ENCODE peak calls at places on chromosomes 7 and 10, in five cellular contexts. One of them, this sample, is unnamed.

GRCh38 chr7:15561840-15562239 is at the start of gene AGMO:
- DNase-seq in OCI-LY7: no peak
- DNase-seq in mammary epithelial cell: no peak
- DNase-seq in left ventricle myocardium inferior: peak; percentile 71
- DNase-seq in Panc1: no peak
- DNase-seq in this sample: no peak

GRCh38 chr7:2517678-2518077 is 1.9 kb upstream of the LFNG start:
- DNase-seq in OCI-LY7: no peak
- DNase-seq in mammary epithelial cell: no peak
- DNase-seq in left ventricle myocardium inferior: no peak
- DNase-seq in Panc1: no peak
- DNase-seq in this sample: no peak

GRCh38 chr7:69429817-69430501 is 168.3 kb upstream of the AUTS2 start:
- DNase-seq in OCI-LY7: no peak
- DNase-seq in mammary epithelial cell: no peak
- DNase-seq in left ventricle myocardium inferior: peak; percentile 68
- DNase-seq in Panc1: no peak
- DNase-seq in this sample: no peak

GRCh38 chr7:140646931-140647647 is 6.5 kb upstream of the DENND2A start:
- DNase-seq in OCI-LY7: peak; percentile 74
- DNase-seq in mammary epithelial cell: no peak
- DNase-seq in left ventricle myocardium inferior: no peak
- DNase-seq in Panc1: no peak
- DNase-seq in this sample: peak; percentile 32

GRCh38 chr10:65622608-65623007 is 1303.2 kb upstream of the LRRTM3 start:
- DNase-seq in OCI-LY7: no peak
- DNase-seq in mammary epithelial cell: peak; percentile 75
- DNase-seq in left ventricle myocardium inferior: no peak
- DNase-seq in Panc1: no peak
- DNase-seq in this sample: peak; percentile 88

GRCh38 chr7:84372712-84373111 is 178.1 kb upstream of the SEMA3A start:
- DNase-seq in OCI-LY7: no peak
- DNase-seq in mammary epithelial cell: no peak
- DNase-seq in left ventricle myocardium inferior: no peak
- DNase-seq in Panc1: no peak
- DNase-seq in this sample: no peak

GRCh38 chr7:116797611-116798010 is 64.8 kb upstream of the CAPZA2 start:
- DNase-seq in OCI-LY7: no peak
- DNase-seq in mammary epithelial cell: peak; percentile 41
- DNase-seq in left ventricle myocardium inferior: no peak
- DNase-seq in Panc1: no peak
- DNase-seq in this sample: peak; percentile 56

GRCh38 chr7:98217623-98218582 is 6.7 kb downstream of the BHLHA15 start:
- DNase-seq in OCI-LY7: peak; percentile 49
- DNase-seq in mammary epithelial cell: no peak
- DNase-seq in left ventricle myocardium inferior: peak; percentile 10
- DNase-seq in Panc1: no peak
- DNase-seq in this sample: no peak

GRCh38 chr7:153017197-153017596 is 257.6 kb downstream of the ACTR3B start:
- DNase-seq in OCI-LY7: no peak
- DNase-seq in mammary epithelial cell: no peak
- DNase-seq in left ventricle myocardium inferior: no peak
- DNase-seq in Panc1: no peak
- DNase-seq in this sample: no peak

GRCh38 chr10:7945025-7945424 is 109.5 kb upstream of the GATA3 start:
- DNase-seq in OCI-LY7: no peak
- DNase-seq in mammary epithelial cell: no peak
- DNase-seq in left ventricle myocardium inferior: no peak
- DNase-seq in Panc1: no peak
- DNase-seq in this sample: peak; percentile 13

GRCh38 chr10:14605231-14605925 is 169.3 kb downstream of the FAM107B start:
- DNase-seq in OCI-LY7: no peak
- DNase-seq in mammary epithelial cell: peak; percentile 85
- DNase-seq in left ventricle myocardium inferior: no peak
- DNase-seq in Panc1: no peak
- DNase-seq in this sample: peak; percentile 71

GRCh38 chr7:24821045-24821853 is 64.0 kb upstream of the GSDME start:
- DNase-seq in OCI-LY7: peak; percentile 96
- DNase-seq in mammary epithelial cell: peak; percentile 98
- DNase-seq in left ventricle myocardium inferior: peak; percentile 22
- DNase-seq in Panc1: peak; percentile 80
- DNase-seq in this sample: peak; percentile 97

GRCh38 chr7:20350518-20350951 is 19.8 kb downstream of the ITGB8 start:
- DNase-seq in OCI-LY7: no peak
- DNase-seq in mammary epithelial cell: no peak
- DNase-seq in left ventricle myocardium inferior: no peak
- DNase-seq in Panc1: no peak
- DNase-seq in this sample: no peak

GRCh38 chr10:14003517-14003916 is 327.2 kb downstream of the FRMD4A start:
- DNase-seq in OCI-LY7: no peak
- DNase-seq in mammary epithelial cell: no peak
- DNase-seq in left ventricle myocardium inferior: no peak
- DNase-seq in Panc1: no peak
- DNase-seq in this sample: no peak

GRCh38 chr10:22505923-22506685 is 160.8 kb downstream of the SPAG6 start:
- DNase-seq in OCI-LY7: no peak
- DNase-seq in mammary epithelial cell: peak; percentile 9
- DNase-seq in left ventricle myocardium inferior: no peak
- DNase-seq in Panc1: no peak
- DNase-seq in this sample: no peak

GRCh38 chr10:103870503-103870902 is 15.1 kb upstream of the SH3PXD2A start:
- DNase-seq in OCI-LY7: no peak
- DNase-seq in mammary epithelial cell: peak; percentile 95
- DNase-seq in left ventricle myocardium inferior: no peak
- DNase-seq in Panc1: no peak
- DNase-seq in this sample: peak; percentile 98

GRCh38 chr7:47776335-47776734 is 171.9 kb downstream of the PKD1L1 start:
- DNase-seq in OCI-LY7: no peak
- DNase-seq in mammary epithelial cell: peak; percentile 37
- DNase-seq in left ventricle myocardium inferior: no peak
- DNase-seq in Panc1: no peak
- DNase-seq in this sample: peak; percentile 62

GRCh38 chr10:124004372-124004928 is 88.9 kb downstream of the CHST15 start:
- DNase-seq in OCI-LY7: no peak
- DNase-seq in mammary epithelial cell: no peak
- DNase-seq in left ventricle myocardium inferior: no peak
- DNase-seq in Panc1: no peak
- DNase-seq in this sample: no peak

GRCh38 chr7:130595986-130596385 is 72.6 kb downstream of the COPG2 start:
- DNase-seq in OCI-LY7: no peak
- DNase-seq in mammary epithelial cell: no peak
- DNase-seq in left ventricle myocardium inferior: peak; percentile 28
- DNase-seq in Panc1: no peak
- DNase-seq in this sample: no peak

GRCh38 chr10:33376476-33376875 is 42.0 kb upstream of the NRP1 start:
- DNase-seq in OCI-LY7: no peak
- DNase-seq in mammary epithelial cell: no peak
- DNase-seq in left ventricle myocardium inferior: no peak
- DNase-seq in Panc1: no peak
- DNase-seq in this sample: no peak

GRCh38 chr7:91201731-91202130 is 62.5 kb upstream of the FZD1 start:
- DNase-seq in OCI-LY7: no peak
- DNase-seq in mammary epithelial cell: no peak
- DNase-seq in left ventricle myocardium inferior: no peak
- DNase-seq in Panc1: no peak
- DNase-seq in this sample: no peak

GRCh38 chr10:112835933-112836564 is 114.0 kb upstream of the TCF7L2 start:
- DNase-seq in OCI-LY7: no peak
- DNase-seq in mammary epithelial cell: no peak
- DNase-seq in left ventricle myocardium inferior: peak; percentile 38
- DNase-seq in Panc1: no peak
- DNase-seq in this sample: no peak

GRCh38 chr10:104127411-104127810 is 5.4 kb downstream of the SFR1 start:
- DNase-seq in OCI-LY7: peak; percentile 34
- DNase-seq in mammary epithelial cell: no peak
- DNase-seq in left ventricle myocardium inferior: no peak
- DNase-seq in Panc1: no peak
- DNase-seq in this sample: no peak

GRCh38 chr7:140212100-140212881 is 35.5 kb upstream of the KDM7A start:
- DNase-seq in OCI-LY7: no peak
- DNase-seq in mammary epithelial cell: peak; percentile 74
- DNase-seq in left ventricle myocardium inferior: no peak
- DNase-seq in Panc1: no peak
- DNase-seq in this sample: peak; percentile 64

GRCh38 chr7:108452707-108453106 is 3.5 kb downstream of the NRCAM start:
- DNase-seq in OCI-LY7: peak; percentile 45
- DNase-seq in mammary epithelial cell: peak; percentile 29
- DNase-seq in left ventricle myocardium inferior: no peak
- DNase-seq in Panc1: peak; percentile 17
- DNase-seq in this sample: no peak

GRCh38 chr7:127251458-127252379 is 1.0 kb downstream of the GRM8 start:
- DNase-seq in OCI-LY7: no peak
- DNase-seq in mammary epithelial cell: peak; percentile 21
- DNase-seq in left ventricle myocardium inferior: no peak
- DNase-seq in Panc1: no peak
- DNase-seq in this sample: no peak

GRCh38 chr10:99233680-99234018 is 2.0 kb downstream of the HPSE2 start:
- DNase-seq in OCI-LY7: no peak
- DNase-seq in mammary epithelial cell: no peak
- DNase-seq in left ventricle myocardium inferior: no peak
- DNase-seq in Panc1: no peak
- DNase-seq in this sample: no peak

GRCh38 chr7:73353243-73353642 is 25.3 kb downstream of the FKBP6 start:
- DNase-seq in OCI-LY7: no peak
- DNase-seq in mammary epithelial cell: no peak
- DNase-seq in left ventricle myocardium inferior: no peak
- DNase-seq in Panc1: no peak
- DNase-seq in this sample: no peak

GRCh38 chr7:138449580-138449979 is 10.5 kb upstream of the TRIM24 start:
- DNase-seq in OCI-LY7: peak; percentile 40
- DNase-seq in mammary epithelial cell: no peak
- DNase-seq in left ventricle myocardium inferior: no peak
- DNase-seq in Panc1: no peak
- DNase-seq in this sample: no peak

DNA sequence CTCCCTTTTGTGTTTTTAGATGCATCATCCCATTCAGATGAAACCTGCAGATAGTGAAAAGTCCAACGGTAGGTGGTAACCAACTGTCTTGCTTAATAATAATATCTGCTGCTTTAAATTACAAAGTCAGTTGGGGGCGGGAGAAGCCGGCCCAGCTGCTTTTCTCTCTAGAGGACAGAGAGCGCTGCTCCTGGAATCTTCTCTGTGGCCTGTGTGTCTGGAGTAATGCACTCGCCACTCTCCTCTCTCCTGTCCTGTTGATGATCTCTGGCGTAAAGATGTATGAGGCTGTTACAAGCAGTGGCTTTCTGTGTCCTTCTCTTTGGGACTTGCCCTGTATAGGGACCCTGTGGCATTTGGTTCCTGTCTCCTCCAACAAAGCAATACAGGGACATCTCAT is 231.5 kb downstream of the CELF2 start:
- DNase-seq in OCI-LY7: no peak
- DNase-seq in mammary epithelial cell: no peak
- DNase-seq in left ventricle myocardium inferior: no peak
- DNase-seq in Panc1: no peak
- DNase-seq in this sample: no peak
- H3K4me1 ChIP-seq in OCI-LY7: peaks cover 30% of the 10 kb centered on the region
- H3K4me1 ChIP-seq in mammary epithelial cell: no peaks in the 10 kb centered on the region
- H3K4me1 ChIP-seq in left ventricle myocardium inferior: peaks cover 63% of the 10 kb centered on the region
- H3K4me1 ChIP-seq in Panc1: no peaks in the 10 kb centered on the region
- H3K4me1 ChIP-seq in this sample: no peaks in the 10 kb centered on the region

GRCh38 chr7:159118623-159119022 is 26.0 kb downstream of the VIPR2 start:
- DNase-seq in OCI-LY7: no peak
- DNase-seq in mammary epithelial cell: no peak
- DNase-seq in left ventricle myocardium inferior: no peak
- DNase-seq in Panc1: no peak
- DNase-seq in this sample: no peak
- TF ChIP-seq CTCF in OCI-LY7: no peak
- TF ChIP-seq CTCF in mammary epithelial cell: no peak
- TF ChIP-seq CTCF in left ventricle myocardium inferior: no peak
- TF ChIP-seq CTCF in Panc1: no peak
- TF ChIP-seq CTCF in this sample: no peak

DNA sequence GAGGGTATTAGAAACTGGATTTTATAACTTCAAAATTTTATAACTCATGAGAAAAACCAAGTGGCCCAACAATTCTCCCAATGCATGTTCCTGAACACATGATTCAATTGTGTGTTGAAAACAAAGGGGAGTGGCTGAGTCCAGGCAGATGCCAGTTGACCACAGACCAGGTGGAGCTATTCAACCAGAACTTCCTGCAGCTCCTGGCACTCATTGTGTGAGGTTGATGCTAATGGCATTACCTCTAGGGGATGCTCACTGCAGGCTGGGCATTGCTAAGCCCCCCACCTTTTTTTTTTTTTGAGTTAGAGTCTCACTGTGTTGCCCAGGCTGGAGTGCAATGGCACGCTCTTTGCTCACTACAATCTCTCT is 20.3 kb downstream of the MYOF start:
- DNase-seq in OCI-LY7: peak; percentile 89
- DNase-seq in mammary epithelial cell: peak; percentile 86
- DNase-seq in left ventricle myocardium inferior: no peak
- DNase-seq in Panc1: no peak
- DNase-seq in this sample: peak; percentile 83
- H3K27ac ChIP-seq in OCI-LY7: peak overlapping the region; percentile 62
- H3K27ac ChIP-seq in mammary epithelial cell: peak overlapping the region; percentile 93
- H3K27ac ChIP-seq in left ventricle myocardium inferior: peak overlapping the region; percentile 93
- H3K27ac ChIP-seq in Panc1: peak overlapping the region; percentile 100
- H3K27ac ChIP-seq in this sample: peak overlapping the region; percentile 64

DNA sequence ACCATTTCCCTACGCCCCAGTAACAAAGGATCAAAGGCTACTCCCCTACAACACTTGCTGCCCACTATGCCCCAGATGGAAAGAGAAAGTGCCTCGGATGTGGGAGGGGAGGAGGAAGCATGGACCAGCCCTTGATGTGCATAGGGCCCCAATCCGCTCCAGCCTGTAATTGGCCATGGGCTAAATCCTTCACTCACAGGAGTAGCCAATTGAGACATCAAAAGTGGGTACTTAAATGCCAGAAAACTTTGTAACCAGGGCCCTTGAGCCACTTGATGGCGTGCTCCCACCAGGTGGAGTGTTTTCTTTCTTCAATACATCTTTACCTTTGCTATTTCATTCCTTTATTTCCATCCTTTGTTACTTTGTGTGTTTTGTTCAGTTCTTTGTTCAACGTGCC is 500.5 kb upstream of the LRRN3 start:
- DNase-seq in OCI-LY7: no peak
- DNase-seq in mammary epithelial cell: no peak
- DNase-seq in left ventricle myocardium inferior: no peak
- DNase-seq in Panc1: no peak
- DNase-seq in this sample: no peak
- H3K4me1 ChIP-seq in OCI-LY7: no peaks in the 10 kb centered on the region
- H3K4me1 ChIP-seq in mammary epithelial cell: no peaks in the 10 kb centered on the region
- H3K4me1 ChIP-seq in left ventricle myocardium inferior: no peaks in the 10 kb centered on the region
- H3K4me1 ChIP-seq in Panc1: no peaks in the 10 kb centered on the region
- H3K4me1 ChIP-seq in this sample: no peaks in the 10 kb centered on the region

GRCh38 chr10:95561200-95562177 is at the start of gene SORBS1:
- DNase-seq in OCI-LY7: peak; percentile 91
- DNase-seq in mammary epithelial cell: peak; percentile 98
- DNase-seq in left ventricle myocardium inferior: peak; percentile 96
- DNase-seq in Panc1: peak; percentile 32
- DNase-seq in this sample: peak; percentile 89
- TF ChIP-seq CTCF in OCI-LY7: no peak
- TF ChIP-seq CTCF in mammary epithelial cell: no peak
- TF ChIP-seq CTCF in left ventricle myocardium inferior: no peak
- TF ChIP-seq CTCF in Panc1: no peak
- TF ChIP-seq CTCF in this sample: no peak

DNA sequence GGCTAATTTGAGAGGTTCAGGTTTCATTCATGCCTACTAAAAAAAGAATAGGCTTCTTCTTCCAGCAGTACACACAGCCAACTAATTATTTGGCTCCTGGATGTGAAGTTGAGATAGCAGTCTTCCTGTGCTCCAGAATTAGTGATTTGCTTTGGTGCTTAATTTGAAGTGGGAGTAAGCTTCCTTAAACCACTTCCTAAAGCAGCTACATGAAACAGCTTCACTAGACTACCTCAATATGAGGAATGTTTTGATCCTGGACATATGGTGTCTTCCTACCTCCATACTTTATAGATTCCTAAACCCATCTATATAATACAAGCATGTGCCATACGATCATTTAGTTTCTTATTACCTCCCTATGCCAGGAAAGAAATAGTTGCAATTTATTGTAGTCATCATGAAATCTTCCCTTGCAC is 8.4 kb downstream of the VIM start:
- DNase-seq in OCI-LY7: no peak
- DNase-seq in mammary epithelial cell: no peak
- DNase-seq in left ventricle myocardium inferior: no peak
- DNase-seq in Panc1: no peak
- DNase-seq in this sample: no peak
- H3K27ac ChIP-seq in OCI-LY7: no peak overlapping the region
- H3K27ac ChIP-seq in mammary epithelial cell: no peak overlapping the region
- H3K27ac ChIP-seq in left ventricle myocardium inferior: peak overlapping the region; percentile 100
- H3K27ac ChIP-seq in Panc1: peak overlapping the region; percentile 95
- H3K27ac ChIP-seq in this sample: no peak overlapping the region

This sample was measured in foreskin keratinocyte.